ENCODE peak calls at places on chromosomes 1 and 21, in four cellular contexts. N, W, T and O are unnamed samples. For H3K4me1, the result is how much of the 10 kb centered on the place peaks cover.

GRCh38 chr1:41672173-41672572 is 187.7 kb upstream of the EDN2 start:
- DNase-seq in N (no peak), W (peak), T (no peak), O (peak)

GRCh38 chr1:192783793-192784192 is 25.0 kb upstream of the RGS2 start:
- DNase-seq in N (no peak), W (no peak), T (no peak), O (no peak)

GRCh38 chr1:88327391-88328267 is 356.4 kb upstream of the PKN2 start:
- DNase-seq in N (no peak), W (peak), T (no peak), O (peak)

GRCh38 chr1:38045431-38046332 is 911 bp downstream of the POU3F1 start:
- DNase-seq in N (peak), W (no peak), T (peak), O (no peak)

GRCh38 chr1:21781971-21782867 is 730 bp downstream of the USP48 start:
- DNase-seq in N (peak), W (peak), T (peak), O (peak)

GRCh38 chr1:39896909-39897685 is 4.6 kb downstream of the MYCL start:
- DNase-seq in N (peak), W (no peak), T (peak), O (peak)

GRCh38 chr1:1943834-1944570 is 24.9 kb upstream of the TMEM52 start:
- DNase-seq in N (peak), W (peak), T (peak), O (peak)

GRCh38 chr1:28027660-28028059 is 60.8 kb downstream of the EYA3 start:
- DNase-seq in N (no peak), W (no peak), T (no peak), O (no peak)

GRCh38 chr1:54276617-54277450 is 76.9 kb downstream of the MRPL37 start:
- DNase-seq in N (no peak), W (no peak), T (no peak), O (no peak)

GRCh38 chr1:5502310-5503194 is 489.7 kb downstream of the NPHP4 start:
- DNase-seq in N (no peak), W (no peak), T (no peak), O (no peak)

GRCh38 chr1:56496158-56496557 is 83.2 kb downstream of the PLPP3 start:
- DNase-seq in N (no peak), W (no peak), T (no peak), O (no peak)

GRCh38 chr1:220966874-220967631 is 87.8 kb downstream of the HLX start:
- DNase-seq in N (no peak), W (no peak), T (no peak), O (no peak)

GRCh38 chr21:34702341-34702807 is 33.6 kb downstream of the CLIC6 start:
- DNase-seq in N (no peak), W (no peak), T (no peak), O (peak)

GRCh38 chr1:198699167-198700015 is 60.6 kb downstream of the PTPRC start:
- DNase-seq in N (peak), W (peak), T (peak), O (peak)

GRCh38 chr1:24683713-24684162 is 40.6 kb downstream of the SRRM1 start:
- DNase-seq in N (no peak), W (peak), T (no peak), O (peak)

GRCh38 chr21:26965567-26966359 is 1.1 kb downstream of the ADAMTS5 start:
- DNase-seq in N (peak), W (no peak), T (peak), O (no peak)

GRCh38 chr1:176745945-176746344 is 283.0 kb downstream of the PAPPA2 start:
- DNase-seq in N (peak), W (peak), T (no peak), O (no peak)

GRCh38 chr1:115133440-115133839 is 44.1 kb upstream of the TSPAN2 start:
- DNase-seq in N (no peak), W (peak), T (no peak), O (no peak)

GRCh38 chr1:101238041-101238515 is 1.3 kb downstream of the S1PR1 start:
- DNase-seq in N (peak), W (no peak), T (peak), O (no peak)

GRCh38 chr1:53153752-53154151 is 11.3 kb upstream of the SLC1A7 start:
- DNase-seq in N (no peak), W (no peak), T (no peak), O (no peak)

GRCh38 chr1:54464477-54465146 is 58.4 kb upstream of the SSBP3 start:
- DNase-seq in N (peak), W (no peak), T (no peak), O (no peak)

GRCh38 chr21:33890187-33890586 is 25.4 kb downstream of the ATP5PO start:
- DNase-seq in N (no peak), W (no peak), T (no peak), O (no peak)

GRCh38 chr1:245560460-245560859 is 405.7 kb downstream of the KIF26B start:
- DNase-seq in N (no peak), W (no peak), T (no peak), O (no peak)

GRCh38 chr1:14878124-14878523 is 275.4 kb upstream of the TMEM51 start:
- DNase-seq in N (no peak), W (no peak), T (no peak), O (no peak)

GRCh38 chr21:35850029-35850428 is 210.3 kb downstream of the SETD4 start:
- DNase-seq in N (no peak), W (no peak), T (no peak), O (peak)

GRCh38 chr1:3430820-3431219 is 23.6 kb upstream of the ARHGEF16 start:
- DNase-seq in N (no peak), W (no peak), T (no peak), O (no peak)

GRCh38 chr1:41850029-41850428 is 68.7 kb downstream of the HIVEP3 start:
- DNase-seq in N (no peak), W (no peak), T (no peak), O (no peak)

GRCh38 chr1:218164930-218165686 is 120.0 kb upstream of the RRP15 start:
- DNase-seq in N (peak), W (peak), T (peak), O (peak)

GRCh38 chr1:31745071-31745897 is 18.9 kb downstream of the ADGRB2 start:
- DNase-seq in N (peak), W (peak), T (peak), O (peak)

GRCh38 chr1:154478013-154478412 is 24.0 kb upstream of the TDRD10 start:
- DNase-seq in N (no peak), W (no peak), T (no peak), O (no peak)

GRCh38 chr21:44874240-44874496 is 678 bp upstream of the PTTG1IP start:
- DNase-seq in N (no peak), W (no peak), T (no peak), O (no peak)

GRCh38 chr1:38817958-38818705 is 41.4 kb downstream of the RRAGC start:
- DNase-seq in N (peak), W (no peak), T (peak), O (peak)

GRCh38 chr1:19893687-19894086 is 11.5 kb downstream of the OTUD3 start:
- DNase-seq in N (no peak), W (no peak), T (no peak), O (no peak)

GRCh38 chr1:168190284-168190884 is 11.6 kb downstream of the TIPRL start:
- DNase-seq in N (no peak), W (no peak), T (no peak), O (no peak)

GRCh38 chr1:241090798-241091197 is 266.2 kb downstream of the RGS7 start:
- DNase-seq in N (no peak), W (no peak), T (no peak), O (no peak)

GRCh38 chr1:111802984-111803383 is 47.3 kb downstream of the DDX20 start:
- DNase-seq in N (no peak), W (no peak), T (no peak), O (no peak)
- H3K4me1 ChIP-seq in N (under half), W (under half), T (under half), O (under half)

GRCh38 chr1:181632960-181633359 is 149.6 kb downstream of the CACNA1E start:
- DNase-seq in N (no peak), W (no peak), T (no peak), O (no peak)
- TF ChIP-seq EZH2 in N (no peak), W (no peak), T (no peak), O (no peak)

GRCh38 chr21:29678616-29679015 is 261.2 kb downstream of the GRIK1 start:
- DNase-seq in N (no peak), W (no peak), T (no peak), O (peak)

GRCh38 chr21:29677326-29677725 is 262.5 kb downstream of the GRIK1 start:
- DNase-seq in N (no peak), W (no peak), T (no peak), O (no peak)

GRCh38 chr21:29673096-29673610 is 266.6 kb downstream of the GRIK1 start:
- DNase-seq in N (no peak), W (no peak), T (no peak), O (no peak)

GRCh38 chr21:29674343-29674742 is 265.5 kb downstream of the GRIK1 start:
- DNase-seq in N (no peak), W (no peak), T (no peak), O (no peak)

GRCh38 chr21:29676395-29676794 is 263.4 kb downstream of the GRIK1 start:
- DNase-seq in N (peak), W (no peak), T (peak), O (no peak)
- H3K4me3 ChIP-seq in N (no peak), W (no peak), T (no peak), O (no peak)

GRCh38 chr21:38995071-38995669 is 188.1 kb downstream of the PSMG1 start:
- DNase-seq in N (no peak), W (no peak), T (no peak), O (no peak)

GRCh38 chr21:38995755-38996154 is 187.5 kb downstream of the PSMG1 start:
- DNase-seq in N (no peak), W (no peak), T (no peak), O (no peak)

GRCh38 chr21:38997756-38998155 is 185.5 kb downstream of the PSMG1 start:
- DNase-seq in N (no peak), W (no peak), T (no peak), O (no peak)

GRCh38 chr21:38997051-38997450 is 186.2 kb downstream of the PSMG1 start:
- DNase-seq in N (no peak), W (no peak), T (no peak), O (no peak)

DNA sequence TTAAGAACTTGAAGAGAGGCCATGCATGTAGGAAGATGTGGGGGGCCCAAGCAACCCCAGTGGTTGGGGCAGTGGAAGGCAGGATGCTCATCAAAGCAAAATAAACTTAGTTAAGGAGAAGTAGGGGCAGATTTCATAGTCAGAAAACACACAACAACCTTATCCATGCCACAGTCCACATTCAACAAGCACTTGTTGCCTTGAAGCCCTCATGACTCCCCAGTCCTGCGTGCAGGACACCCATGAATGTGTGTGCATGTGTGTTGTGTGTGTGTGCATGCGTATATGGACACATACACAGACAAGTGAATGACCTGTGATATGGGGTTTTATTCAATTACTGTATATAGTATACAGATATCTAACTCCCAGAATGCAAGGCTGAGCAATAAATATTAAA is 186.9 kb downstream of the PSMG1 start:
- DNase-seq in N (no peak), W (no peak), T (no peak), O (no peak)
- H3K4me1 ChIP-seq in N (under half), W (under half), T (under half), O (under half)

GRCh38 chr1:247111636-247112478 is 7.7 kb upstream of the ZNF669 start:
- DNase-seq in N (peak), W (peak), T (peak), O (peak)
- TF ChIP-seq EZH2 in N (no peak), W (no peak), T (no peak), O (no peak)

GRCh38 chr1:223199094-223199647 is 56.1 kb upstream of the TLR5 start:
- DNase-seq in N (no peak), W (no peak), T (peak), O (peak)

GRCh38 chr1:223197923-223198627 is 55.0 kb upstream of the TLR5 start:
- DNase-seq in N (no peak), W (peak), T (no peak), O (no peak)

GRCh38 chr1:223189903-223190724 is 47.1 kb upstream of the TLR5 start:
- DNase-seq in N (no peak), W (peak), T (no peak), O (peak)

GRCh38 chr1:223198628-223198965 is 55.5 kb upstream of the TLR5 start:
- DNase-seq in N (no peak), W (no peak), T (no peak), O (no peak)

DNA sequence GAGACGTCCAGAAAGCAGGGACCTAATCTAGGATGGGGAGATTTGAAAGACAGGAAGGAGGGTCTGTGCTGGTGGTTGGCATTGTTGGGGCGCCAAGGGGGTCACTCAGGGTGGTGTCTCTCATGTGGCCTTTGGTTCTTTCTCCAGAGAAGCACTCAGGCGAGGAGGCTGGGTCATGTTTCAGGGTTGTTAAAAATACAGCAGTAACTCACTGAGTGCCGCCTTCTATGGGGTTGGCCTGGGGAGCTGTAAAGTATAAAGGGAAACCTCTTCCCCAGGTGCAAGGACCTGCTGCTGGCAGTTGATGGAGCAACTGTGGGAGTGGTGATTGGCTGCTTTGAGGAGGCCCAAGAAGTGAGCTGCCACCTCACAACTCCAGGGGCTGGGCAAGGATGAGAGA is 52.2 kb upstream of the TLR5 start:
- DNase-seq in N (no peak), W (no peak), T (no peak), O (no peak)
- H3K4me3 ChIP-seq in N (no peak), W (no peak), T (no peak), O (no peak)

DNA sequence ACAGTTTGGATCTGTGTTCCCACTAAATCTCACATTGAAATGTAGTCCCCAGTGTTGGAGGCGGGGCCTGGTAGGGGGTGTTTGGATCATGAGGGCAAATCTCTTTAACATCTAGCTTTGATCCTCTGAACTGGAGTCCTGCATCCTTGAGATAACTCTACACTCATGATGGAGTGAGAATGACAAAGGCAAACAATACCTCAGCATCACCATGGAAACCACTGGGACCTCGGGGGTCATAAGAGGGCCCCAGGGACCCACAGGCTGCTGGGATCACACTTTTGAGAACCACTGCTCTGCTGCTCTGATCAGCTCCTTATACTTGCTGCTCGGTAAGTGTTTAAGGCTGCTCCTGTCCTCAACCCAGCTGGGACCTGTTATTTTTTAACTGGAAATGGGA is 13.4 kb upstream of the OBSCN start:
- DNase-seq in N (no peak), W (no peak), T (no peak), O (no peak)
- H3K4me1 ChIP-seq in N (under half), W (under half), T (under half), O (under half)

GRCh38 chr21:41508415-41509205 is 652 bp upstream of the TMPRSS2 start:
- DNase-seq in N (peak), W (no peak), T (no peak), O (no peak)

GRCh38 chr21:41506526-41507520 is 1.1 kb downstream of the TMPRSS2 start:
- DNase-seq in N (peak), W (peak), T (peak), O (no peak)

GRCh38 chr21:41506005-41506404 is 2.0 kb downstream of the TMPRSS2 start:
- DNase-seq in N (no peak), W (no peak), T (no peak), O (no peak)

GRCh38 chr21:41509206-41509496 is 1.2 kb upstream of the TMPRSS2 start:
- DNase-seq in N (no peak), W (no peak), T (no peak), O (no peak)

DNA sequence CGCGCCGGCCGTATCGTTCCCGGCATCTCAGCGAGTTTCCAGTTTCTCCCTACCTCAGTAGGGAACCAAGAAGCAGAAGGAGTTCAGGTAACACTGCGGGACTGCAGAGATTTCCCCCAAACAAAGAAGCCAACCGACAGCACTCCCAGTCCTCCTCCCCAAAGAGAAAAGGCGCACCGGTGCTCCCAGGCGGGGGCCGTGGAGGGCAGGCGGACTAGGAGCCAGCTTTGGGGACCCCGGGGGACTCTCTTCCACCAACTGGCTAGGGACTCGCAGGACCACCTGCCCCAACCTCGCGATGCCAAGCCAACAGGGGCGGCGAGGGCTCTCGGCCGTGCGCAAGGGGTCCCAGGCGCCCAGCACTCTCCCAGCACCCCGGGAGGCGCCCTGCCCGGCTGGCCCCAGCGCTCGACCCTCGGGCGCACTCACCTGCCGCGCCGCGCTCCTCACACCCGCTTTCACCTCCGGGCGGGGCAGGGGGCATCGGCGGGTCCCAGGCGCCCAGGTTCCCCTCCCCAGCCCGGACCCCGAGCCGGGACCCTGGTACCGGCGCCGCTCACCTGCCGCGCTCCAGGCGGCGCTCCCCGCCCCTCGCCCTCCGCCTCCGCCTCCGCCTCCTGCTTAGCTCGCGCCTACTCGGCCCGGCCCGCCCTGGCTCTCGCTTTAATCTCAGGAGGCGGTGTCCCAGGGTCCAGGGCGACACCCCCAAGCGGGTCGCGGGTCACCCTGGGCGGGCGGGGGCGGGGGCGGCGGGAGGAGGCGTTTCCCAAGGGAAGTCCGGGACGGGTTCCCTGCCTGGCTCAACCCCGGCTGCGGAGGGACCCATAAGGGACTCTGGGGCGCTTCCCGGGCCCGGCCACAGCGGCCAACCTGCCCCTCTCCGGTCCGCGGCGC is at the start of gene TMPRSS2:
- DNase-seq in N (peak), W (peak), T (peak), O (no peak)
- TF ChIP-seq EZH2 in N (no peak), W (no peak), T (peak), O (peak)

GRCh38 chr1:66533804-66534745 is at the start of gene SGIP1:
- DNase-seq in N (peak), W (no peak), T (peak), O (peak)
- H3K4me3 ChIP-seq in N (peak), W (no peak), T (peak), O (peak)